ENCODE peak calls at places on chromosomes 3 and 15, in six cellular contexts. I is testis, T is astrocyte of the spinal cord, G is upper lobe of right lung, A is HepG2, P is breast epithelium. B is an unnamed sample.
A peak's percentile ranks its signal among the peaks of the same experiment; 100 is the strongest.

GRCh38 chr15:82750831-82751181 is 41.1 kb upstream of the AP3B2 start:
- DNase-seq in I (no peak), A (no peak), P (no peak), G (no peak), T (peak; percentile 17), B (no peak)

GRCh38 chr3:160538906-160539305 is 26.5 kb downstream of the KPNA4 start:
- DNase-seq in A (no peak), P (no peak), G (no peak), T (no peak), I (no peak), B (no peak)

GRCh38 chr3:113878403-113878802 is 39.8 kb downstream of the GRAMD1C start:
- DNase-seq in I (no peak), P (no peak), G (no peak), A (no peak), T (no peak), B (no peak)

GRCh38 chr3:9216736-9217135 is 32.7 kb downstream of the SRGAP3 start:
- DNase-seq in P (peak; percentile 27), T (no peak), I (peak; percentile 46), A (no peak), G (no peak), B (peak; percentile 75)

GRCh38 chr3:107045791-107046190 is 331.4 kb upstream of the CCDC54 start:
- DNase-seq in G (no peak), P (no peak), T (no peak), I (no peak), A (no peak), B (no peak)

GRCh38 chr15:81292516-81293001 is 31.4 kb downstream of the STARD5 start:
- DNase-seq in G (no peak), T (no peak), P (no peak), I (no peak), A (no peak), B (no peak)

GRCh38 chr3:115830764-115831395 is 207.6 kb downstream of the GAP43 start:
- DNase-seq in I (no peak), T (no peak), A (no peak), G (no peak), P (peak; percentile 24), B (no peak)

GRCh38 chr15:47553933-47554332 is 163.4 kb upstream of the SEMA6D start:
- DNase-seq in T (no peak), G (no peak), I (no peak), P (no peak), A (no peak), B (no peak)

GRCh38 chr3:128787256-128788253 is 61.6 kb downstream of the RAB7A start:
- DNase-seq in T (peak; percentile 30), P (no peak), A (peak; percentile 12), I (no peak), G (no peak), B (peak; percentile 43)

GRCh38 chr3:172696357-172696756 is 14.5 kb downstream of the NCEH1 start:
- DNase-seq in I (no peak), P (no peak), A (peak; percentile 93), G (no peak), T (no peak), B (no peak)

GRCh38 chr3:150547045-150547753 is 612 bp downstream of the EIF2A start:
- DNase-seq in I (no peak), T (peak; percentile 25), G (no peak), A (no peak), P (no peak), B (no peak)

GRCh38 chr3:184236636-184237035 is 7.3 kb downstream of the VWA5B2 start:
- DNase-seq in P (no peak), T (no peak), G (no peak), I (no peak), A (no peak), B (no peak)

GRCh38 chr3:18445421-18446066 is 20.4 kb upstream of the SATB1 start:
- DNase-seq in P (no peak), A (no peak), G (no peak), I (no peak), T (no peak), B (no peak)

GRCh38 chr3:147513785-147514184 is 104.6 kb downstream of the ZIC1 start:
- DNase-seq in T (no peak), G (no peak), A (no peak), P (no peak), I (no peak), B (no peak)

GRCh38 chr15:39358441-39359041 is 222.3 kb upstream of the THBS1 start:
- DNase-seq in G (no peak), T (peak; percentile 57), I (peak; percentile 57), P (no peak), A (peak; percentile 18), B (peak; percentile 70)

GRCh38 chr3:39383913-39384664 is 919 bp downstream of the SLC25A38 start:
- DNase-seq in T (peak; percentile 93), G (peak; percentile 99), I (peak; percentile 98), P (peak; percentile 93), A (peak; percentile 89), B (peak; percentile 89)

GRCh38 chr15:45640610-45641009 is 5.8 kb downstream of the SQOR start:
- DNase-seq in G (no peak), I (no peak), T (peak; percentile 86), A (peak; percentile 55), P (no peak), B (peak; percentile 92)

GRCh38 chr3:57627976-57628375 is 30.8 kb upstream of the ARF4 start:
- DNase-seq in I (no peak), A (no peak), P (no peak), T (no peak), G (no peak), B (no peak)

GRCh38 chr15:88447206-88447605 is 20.0 kb downstream of the MRPL46 start:
- DNase-seq in I (no peak), G (no peak), A (no peak), T (no peak), P (no peak), B (peak; percentile 19)
- TF ChIP-seq CTCF in I (no peak), G (no peak), A (no peak), T (no peak), P (no peak), B (peak; percentile 23)

GRCh38 chr3:43693594-43693993 is 2.9 kb downstream of the ABHD5 start:
- DNase-seq in G (no peak), T (no peak), A (no peak), P (no peak), I (no peak), B (peak; percentile 14)
- H3K4me3 ChIP-seq in G (no peak overlapping the region), T (no peak overlapping the region), A (no peak overlapping the region), P (no peak overlapping the region), I (no peak overlapping the region), B (no peak overlapping the region)

DNA sequence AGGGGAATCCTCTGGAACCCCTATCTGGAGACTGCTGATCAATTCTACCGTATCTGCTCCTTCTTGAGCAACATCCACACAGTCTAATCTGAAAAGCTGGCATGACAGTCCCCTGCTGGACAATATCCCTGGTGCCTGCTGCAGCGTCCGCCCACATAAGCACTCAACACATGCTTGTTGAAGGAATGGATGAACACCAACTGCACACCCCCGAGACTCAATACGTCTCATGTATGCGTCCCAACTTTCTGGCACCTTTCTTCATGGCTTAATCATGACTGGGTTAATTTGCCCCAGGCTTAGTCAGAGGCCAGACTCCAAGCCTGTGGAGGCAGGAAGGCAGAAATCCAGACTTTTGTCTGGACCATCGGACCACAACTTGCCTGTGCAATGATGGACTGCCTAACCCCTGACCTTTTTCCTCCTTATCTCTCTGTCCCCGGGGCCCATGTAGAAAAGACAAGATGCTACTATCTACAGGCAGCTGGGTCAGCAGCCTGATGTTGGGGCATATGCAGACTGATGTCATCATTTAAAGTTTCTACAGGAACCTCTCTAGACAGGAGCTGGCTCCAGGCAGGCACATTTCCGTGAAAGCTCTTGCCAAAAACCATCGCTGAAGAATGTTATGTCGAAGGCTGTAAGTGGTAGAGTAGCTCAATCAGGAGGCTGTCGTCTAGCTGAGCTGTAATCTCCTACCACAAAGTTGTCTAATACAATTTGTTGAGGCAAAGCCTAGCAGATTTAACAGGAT is 114.1 kb upstream of the TPM1 start:
- DNase-seq in A (peak; percentile 37), G (no peak), I (no peak), P (no peak), T (peak; percentile 93), B (peak; percentile 97)
- TF ChIP-seq CTCF in A (peak; percentile 68), G (no peak), I (no peak), P (no peak), T (peak; percentile 33), B (peak; percentile 55)

GRCh38 chr3:186540444-186541226 is 3.5 kb downstream of the CRYGS start:
- DNase-seq in P (peak; percentile 71), T (peak; percentile 82), I (peak; percentile 91), A (peak; percentile 70), G (no peak), B (peak; percentile 61)
- H3K4me3 ChIP-seq in P (no peak overlapping the region), T (no peak overlapping the region), I (no peak overlapping the region), A (no peak overlapping the region), G (no peak overlapping the region), B (no peak overlapping the region)

GRCh38 chr15:96586901-96587300 is 256.4 kb downstream of the NR2F2 start:
- DNase-seq in P (no peak), A (no peak), G (no peak), T (no peak), I (no peak), B (no peak)

GRCh38 chr15:96582473-96582872 is 252.0 kb downstream of the NR2F2 start:
- DNase-seq in A (no peak), I (no peak), P (no peak), G (no peak), T (no peak), B (no peak)

GRCh38 chr15:96583671-96584070 is 253.2 kb downstream of the NR2F2 start:
- DNase-seq in G (no peak), P (no peak), I (no peak), A (no peak), T (no peak), B (no peak)

GRCh38 chr15:96585634-96586386 is 255.3 kb downstream of the NR2F2 start:
- DNase-seq in A (no peak), T (peak; percentile 5), P (no peak), G (no peak), I (no peak), B (peak; percentile 6)
- TF ChIP-seq CTCF in A (no peak), T (peak; percentile 30), P (no peak), G (peak; percentile 14), I (peak; percentile 4), B (peak; percentile 30)

B was measured in AG10803.